ENCODE peak calls at places on chromosome 6, in seven cellular contexts. R, D, Y, H, U, N and L are unnamed samples.

GRCh38 chr6:56808871-56809359 is 146.0 kb upstream of the BEND6 start:
- DNase-seq in R (no peak), D (no peak), Y (no peak), H (no peak), U (no peak), N (no peak), L (no peak)

GRCh38 chr6:105651969-105652368 is 249.1 kb upstream of the PREP start:
- DNase-seq in R (no peak), D (no peak), Y (no peak), H (no peak), U (no peak), N (no peak), L (no peak)

GRCh38 chr6:45388328-45388727 is 10.6 kb upstream of the SUPT3H start:
- DNase-seq in R (no peak), D (no peak), Y (no peak), H (no peak), U (no peak), N (no peak), L (no peak)

GRCh38 chr6:109055771-109056235 is 38.8 kb downstream of the SESN1 start:
- DNase-seq in R (no peak), D (no peak), Y (no peak), H (no peak), U (no peak), N (no peak), L (no peak)

GRCh38 chr6:39224058-39224457 is 5.2 kb downstream of the KCNK5 start:
- DNase-seq in R (no peak), D (no peak), Y (no peak), H (no peak), U (no peak), N (no peak), L (no peak)

GRCh38 chr6:85127179-85127498 is 322.7 kb upstream of the NT5E start:
- DNase-seq in R (no peak), D (no peak), Y (no peak), H (no peak), U (no peak), N (no peak), L (no peak)

GRCh38 chr6:149696904-149697303 is 21.0 kb downstream of the LATS1 start:
- DNase-seq in R (no peak), D (no peak), Y (no peak), H (no peak), U (no peak), N (no peak), L (no peak)

GRCh38 chr6:156618600-156619205 is 158.5 kb upstream of the ARID1B start:
- DNase-seq in R (no peak), D (no peak), Y (no peak), H (no peak), U (no peak), N (no peak), L (no peak)

GRCh38 chr6:33392168-33392947 is 735 bp downstream of the KIFC1 start:
- DNase-seq in R (no peak), D (no peak), Y (no peak), H (no peak), U (no peak), N (no peak), L (no peak)

GRCh38 chr6:5082487-5083306 is 2.4 kb upstream of the PPP1R3G start:
- DNase-seq in R (no peak), D (peak; percentile 35), Y (no peak), H (no peak), U (no peak), N (peak; percentile 80), L (no peak)

GRCh38 chr6:149895702-149896310 is 2.1 kb downstream of the RAET1E start:
- DNase-seq in R (no peak), D (peak; percentile 63), Y (peak; percentile 81), H (no peak), U (peak; percentile 68), N (peak; percentile 74), L (no peak)

GRCh38 chr6:37489697-37490336 is 9.9 kb downstream of the CCDC167 start:
- DNase-seq in R (no peak), D (no peak), Y (no peak), H (no peak), U (no peak), N (no peak), L (no peak)

GRCh38 chr6:97656236-97656635 is 373.2 kb upstream of the MMS22L start:
- DNase-seq in R (no peak), D (no peak), Y (no peak), H (no peak), U (no peak), N (no peak), L (no peak)

GRCh38 chr6:70312165-70312564 is 9.3 kb upstream of the COL9A1 start:
- DNase-seq in R (peak; percentile 34), D (no peak), Y (no peak), H (no peak), U (no peak), N (no peak), L (peak; percentile 18)

GRCh38 chr6:23990158-23990557 is 135.9 kb upstream of the NRSN1 start:
- DNase-seq in R (no peak), D (no peak), Y (no peak), H (no peak), U (no peak), N (no peak), L (no peak)

GRCh38 chr6:56148488-56149190 is 98.7 kb downstream of the COL21A1 start:
- DNase-seq in R (no peak), D (no peak), Y (no peak), H (no peak), U (no peak), N (no peak), L (no peak)

GRCh38 chr6:24743944-24744335 is 25.0 kb upstream of the C6orf62 start:
- DNase-seq in R (no peak), D (no peak), Y (no peak), H (no peak), U (no peak), N (no peak), L (no peak)

GRCh38 chr6:593139-593906 is 63.6 kb downstream of the HUS1B start:
- DNase-seq in R (no peak), D (peak; percentile 48), Y (no peak), H (peak; percentile 33), U (peak; percentile 52), N (peak; percentile 65), L (peak; percentile 32)

GRCh38 chr6:37608587-37608986 is 89.1 kb downstream of the MDGA1 start:
- DNase-seq in R (no peak), D (no peak), Y (no peak), H (no peak), U (no peak), N (no peak), L (no peak)

GRCh38 chr6:74578339-74578738 is 627.5 kb downstream of the COL12A1 start:
- DNase-seq in R (peak; percentile 58), D (no peak), Y (no peak), H (no peak), U (no peak), N (no peak), L (no peak)

GRCh38 chr6:152503541-152503940 is 133.6 kb downstream of the SYNE1 start:
- DNase-seq in R (no peak), D (no peak), Y (no peak), H (no peak), U (no peak), N (no peak), L (no peak)

GRCh38 chr6:146620655-146621054 is 21.9 kb downstream of the ADGB start:
- DNase-seq in R (no peak), D (no peak), Y (no peak), H (no peak), U (no peak), N (no peak), L (no peak)

GRCh38 chr6:168584671-168585070 is 143.7 kb downstream of the SMOC2 start:
- DNase-seq in R (no peak), D (no peak), Y (no peak), H (no peak), U (no peak), N (no peak), L (no peak)

GRCh38 chr6:36290668-36291620 is 21.1 kb downstream of the PNPLA1 start:
- DNase-seq in R (no peak), D (no peak), Y (no peak), H (no peak), U (no peak), N (no peak), L (no peak)

GRCh38 chr6:73394577-73395354 is at the start of gene DDX43:
- DNase-seq in R (no peak), D (peak; percentile 69), Y (no peak), H (peak; percentile 18), U (peak; percentile 63), N (peak; percentile 60), L (peak; percentile 33)

GRCh38 chr6:140346461-140346860 is 972.0 kb upstream of the CITED2 start:
- DNase-seq in R (no peak), D (no peak), Y (no peak), H (no peak), U (no peak), N (no peak), L (no peak)

GRCh38 chr6:89154131-89154530 is 8.3 kb downstream of the PM20D2 start:
- DNase-seq in R (no peak), D (no peak), Y (no peak), H (no peak), U (no peak), N (no peak), L (no peak)

GRCh38 chr6:21587925-21588811 is 5.4 kb upstream of the SOX4 start:
- DNase-seq in R (no peak), D (peak; percentile 45), Y (no peak), H (peak; percentile 48), U (peak; percentile 59), N (peak; percentile 69), L (peak; percentile 39)

GRCh38 chr6:43026365-43026764 is 4.9 kb downstream of the RRP36 start:
- DNase-seq in R (no peak), D (no peak), Y (no peak), H (no peak), U (no peak), N (no peak), L (no peak)

GRCh38 chr6:8047466-8048292 is 16.5 kb downstream of the BLOC1S5 start:
- DNase-seq in R (no peak), D (no peak), Y (no peak), H (no peak), U (no peak), N (no peak), L (no peak)

GRCh38 chr6:33273129-33273923 is 1.5 kb downstream of the RPS18 start:
- DNase-seq in R (no peak), D (no peak), Y (no peak), H (no peak), U (no peak), N (no peak), L (no peak)

GRCh38 chr6:115811511-115811910 is 249.2 kb downstream of the FRK start:
- DNase-seq in R (no peak), D (no peak), Y (no peak), H (no peak), U (no peak), N (no peak), L (no peak)